ENCODE peak calls at places on chromosomes 6 and 20, in six cellular contexts. D is A673, G is mammary epithelial cell, K is HCT116, M is hepatocyte, U is sigmoid colon. R is an unnamed sample.

GRCh38 chr6:139330841-139331500 is 39.2 kb upstream of the TXLNB start:
- DNase-seq in K (no peak), G (no peak), M (no peak), D (no peak), U (no peak), R (no peak)

GRCh38 chr6:109237082-109237985 is 142.0 kb downstream of the CEP57L1 start:
- DNase-seq in K (no peak), M (no peak), U (no peak), D (no peak), G (no peak), R (no peak)

GRCh38 chr6:117441824-117442264 is 16.1 kb upstream of the ROS1 start:
- DNase-seq in D (no peak), K (no peak), U (no peak), G (peak; percentile 88), M (no peak), R (no peak)

GRCh38 chr6:148524509-148524908 is 181.9 kb downstream of the SASH1 start:
- DNase-seq in D (no peak), K (no peak), G (no peak), M (no peak), U (no peak), R (no peak)

GRCh38 chr6:117653949-117654348 is 21.3 kb upstream of the NUS1 start:
- DNase-seq in G (no peak), M (no peak), K (no peak), U (no peak), D (no peak), R (no peak)

GRCh38 chr6:112979830-112980229 is 632.7 kb downstream of the RFPL4B start:
- DNase-seq in U (no peak), D (peak; percentile 60), M (peak; percentile 14), G (peak; percentile 1), K (no peak), R (no peak)

GRCh38 chr6:99092461-99092860 is 144.7 kb upstream of the FBXL4 start:
- DNase-seq in M (no peak), K (no peak), G (no peak), U (no peak), D (no peak), R (no peak)

GRCh38 chr20:36919715-36920333 is 31.7 kb downstream of the SAMHD1 start:
- DNase-seq in K (peak; percentile 49), M (peak; percentile 72), D (peak; percentile 65), G (peak; percentile 42), U (no peak), R (no peak)

GRCh38 chr6:84182001-84182400 is 45.4 kb downstream of the CEP162 start:
- DNase-seq in K (no peak), U (no peak), M (no peak), D (no peak), G (no peak), R (no peak)

GRCh38 chr6:26550250-26550993 is 12.3 kb downstream of the HMGN4 start:
- DNase-seq in U (peak; percentile 80), K (no peak), D (peak; percentile 86), M (peak; percentile 83), G (peak; percentile 16), R (no peak)

GRCh38 chr20:7926767-7927166 is 13.5 kb downstream of the HAO1 start:
- DNase-seq in K (peak; percentile 12), M (peak; percentile 38), D (peak; percentile 24), U (no peak), G (no peak), R (no peak)

GRCh38 chr6:34196833-34197195 is 39.9 kb upstream of the HMGA1 start:
- DNase-seq in G (no peak), K (no peak), M (no peak), D (no peak), U (no peak), R (no peak)

GRCh38 chr6:34195726-34196115 is 41.0 kb upstream of the HMGA1 start:
- DNase-seq in M (no peak), D (peak; percentile 22), K (no peak), U (no peak), G (no peak), R (no peak)

GRCh38 chr6:34196116-34196832 is 40.4 kb upstream of the HMGA1 start:
- DNase-seq in M (peak; percentile 86), U (peak; percentile 92), K (peak; percentile 26), G (peak; percentile 45), D (peak; percentile 85), R (no peak)

GRCh38 chr6:34190504-34191122 is 44.7 kb upstream of the GRM4 start:
- DNase-seq in G (no peak), D (no peak), U (no peak), K (no peak), M (no peak), R (peak; percentile 29)

DNA sequence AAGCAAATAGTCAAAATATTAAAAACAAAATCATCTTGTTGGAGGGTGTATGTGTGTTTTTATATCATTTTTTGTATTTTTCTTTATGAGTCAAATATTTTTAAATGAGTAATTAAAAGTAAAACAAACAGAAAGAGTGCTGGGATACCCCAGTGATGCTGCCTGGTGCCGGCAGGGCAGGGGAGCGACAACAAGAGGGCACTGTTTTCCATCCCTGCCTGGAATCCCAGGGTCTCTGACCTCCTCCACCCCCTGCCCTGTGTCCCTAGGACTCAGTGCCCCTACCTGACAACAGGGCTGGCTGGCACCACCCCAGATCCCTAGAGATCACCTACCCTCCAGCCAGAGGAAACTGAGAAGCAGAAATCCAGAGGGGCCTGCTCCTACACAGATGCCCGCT is 41.9 kb upstream of the HMGA1 start:
- DNase-seq in M (no peak), G (no peak), K (no peak), U (no peak), D (no peak), R (no peak)
- TF ChIP-seq CTCF in M (no peak), G (no peak), K (peak; percentile 16), U (no peak), D (peak; percentile 15), R (no peak)

DNA sequence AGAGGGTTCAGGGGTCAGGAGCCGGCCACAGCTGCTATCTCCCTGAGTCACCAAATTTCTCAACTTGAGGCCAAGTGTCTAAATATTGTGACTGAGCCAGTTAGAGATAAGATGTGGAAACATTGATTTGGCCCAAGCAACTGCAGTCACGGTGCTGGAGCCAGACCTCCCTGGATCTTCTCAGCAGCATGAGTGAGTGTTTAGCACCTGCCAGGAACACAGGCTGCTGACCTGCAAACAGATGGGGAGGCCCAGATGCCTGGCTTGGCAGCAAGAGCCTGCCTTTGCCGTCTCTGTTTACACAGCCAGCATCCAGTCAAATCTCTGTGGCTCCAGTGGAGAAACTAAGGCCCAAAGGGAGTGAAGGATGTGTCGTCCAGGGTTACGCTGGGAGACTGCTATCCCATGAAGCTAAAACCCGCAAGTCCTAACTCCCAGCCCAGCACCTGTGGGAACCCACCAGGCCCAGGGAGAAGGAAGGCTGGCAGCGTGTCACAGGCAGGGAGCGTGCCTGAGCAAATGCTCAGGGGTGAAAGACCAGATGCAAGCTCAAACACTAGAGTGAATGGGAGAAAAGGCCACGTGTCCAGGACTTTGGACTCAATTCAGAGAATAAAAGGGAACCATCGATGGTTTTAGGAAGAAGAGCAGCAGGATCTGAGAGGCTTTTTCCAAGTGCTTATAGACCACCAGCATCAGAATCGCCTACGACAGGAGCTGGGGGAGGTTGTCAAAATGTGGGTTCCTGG is 15.9 kb upstream of the PTGIS start:
- DNase-seq in D (no peak), M (peak; percentile 86), K (no peak), G (peak; percentile 8), U (peak; percentile 95), R (no peak)
- H3K27me3 ChIP-seq in D (peaks cover 19% of the 10 kb centered on the region), M (no peaks in the 10 kb centered on the region), K (no peaks in the 10 kb centered on the region), G (peaks cover 3% of the 10 kb centered on the region), U (no peaks in the 10 kb centered on the region), R (no peaks in the 10 kb centered on the region)

DNA sequence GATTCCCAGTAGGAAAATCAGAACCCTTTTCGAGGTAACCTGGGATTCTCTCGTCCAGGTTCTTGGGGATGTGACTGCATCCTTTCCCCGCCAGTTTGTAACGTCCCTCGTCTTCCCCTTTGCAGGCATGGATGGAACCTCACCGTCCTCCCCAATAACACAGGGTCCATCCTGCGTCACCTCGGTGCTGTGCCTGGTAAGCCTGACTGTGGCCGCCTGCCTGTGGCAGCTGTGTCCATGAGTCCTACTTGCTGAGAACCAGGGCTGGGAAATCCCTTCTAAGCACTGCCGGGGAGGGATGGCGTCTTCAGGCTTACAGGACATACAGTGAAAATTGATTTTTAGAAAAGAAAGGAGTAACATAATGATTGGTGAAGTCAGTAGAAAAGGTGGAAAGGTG is 155.6 kb downstream of the DTNBP1 start:
- DNase-seq in D (no peak), K (no peak), U (peak; percentile 34), G (no peak), M (no peak), R (no peak)
- H3K36me3 ChIP-seq in D (peaks cover 35% of the 10 kb centered on the region), K (peaks cover 2% of the 10 kb centered on the region), U (peaks cover 40% of the 10 kb centered on the region), G (peaks cover 8% of the 10 kb centered on the region), M (no peaks in the 10 kb centered on the region), R (peaks cover 47% of the 10 kb centered on the region)

GRCh38 chr20:362271-363254 is 15.7 kb downstream of the NRSN2 start:
- DNase-seq in U (peak; percentile 86), M (peak; percentile 89), K (peak; percentile 95), G (peak; percentile 95), D (peak; percentile 89), R (peak; percentile 99)
- TF ChIP-seq CTCF in U (no peak), M (peak; percentile 42), K (peak; percentile 66), G (peak; percentile 86), D (peak; percentile 55), R (peak; percentile 87)

DNA sequence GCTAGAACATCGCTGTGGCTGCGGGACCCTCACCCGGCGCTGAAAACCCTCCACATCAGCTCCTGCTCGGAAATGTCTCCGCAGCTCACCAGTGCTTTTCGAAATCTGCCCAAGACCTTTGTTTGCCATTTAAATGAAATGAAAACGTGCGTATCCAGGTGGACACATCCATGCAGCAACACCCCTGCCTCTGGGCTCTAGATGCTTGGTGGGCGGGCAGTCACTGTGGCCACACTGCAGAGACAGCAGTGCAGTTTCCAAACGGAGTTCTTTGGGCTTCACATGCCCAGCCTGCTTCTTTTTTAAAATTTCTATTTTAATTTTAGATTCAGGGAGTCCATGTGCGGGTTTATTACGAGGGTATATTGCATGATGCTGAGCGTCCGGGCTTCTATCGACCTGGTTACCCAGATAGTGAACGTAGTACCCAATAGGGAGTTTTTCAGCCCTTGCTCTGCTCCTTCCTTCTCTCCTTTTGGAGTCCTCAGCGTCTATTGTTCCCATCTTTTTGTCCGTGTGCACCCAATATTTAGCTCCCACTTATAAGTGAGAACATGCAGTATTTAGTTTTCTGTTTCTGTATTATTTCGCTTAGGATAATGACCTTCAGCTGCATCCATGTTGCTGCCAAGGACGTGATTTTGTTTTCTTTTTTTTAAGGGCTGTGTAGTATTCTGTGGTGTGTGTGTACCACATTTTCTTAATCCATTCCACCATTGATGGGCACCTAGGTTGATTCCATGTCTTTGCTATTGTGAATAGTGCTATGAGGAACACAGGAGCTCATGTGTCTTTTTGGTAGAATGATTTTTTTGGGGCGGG is 4.8 kb upstream of the TUBB2B start:
- DNase-seq in D (no peak), M (no peak), U (no peak), K (no peak), G (no peak), R (no peak)
- H3K27me3 ChIP-seq in D (peaks cover 8% of the 10 kb centered on the region), M (peaks cover 50% of the 10 kb centered on the region), U (peaks cover 34% of the 10 kb centered on the region), K (peaks cover 6% of the 10 kb centered on the region), G (peaks cover 20% of the 10 kb centered on the region), R (peaks cover 34% of the 10 kb centered on the region)

GRCh38 chr20:35017099-35017835 is 61.6 kb downstream of the MYH7B start:
- DNase-seq in D (no peak), U (no peak), K (no peak), G (no peak), M (no peak), R (no peak)
- H3K36me3 ChIP-seq in D (peaks cover 30% of the 10 kb centered on the region), U (peaks cover 81% of the 10 kb centered on the region), K (peaks cover 17% of the 10 kb centered on the region), G (peaks cover 16% of the 10 kb centered on the region), M (no peaks in the 10 kb centered on the region), R (peaks cover 94% of the 10 kb centered on the region)

DNA sequence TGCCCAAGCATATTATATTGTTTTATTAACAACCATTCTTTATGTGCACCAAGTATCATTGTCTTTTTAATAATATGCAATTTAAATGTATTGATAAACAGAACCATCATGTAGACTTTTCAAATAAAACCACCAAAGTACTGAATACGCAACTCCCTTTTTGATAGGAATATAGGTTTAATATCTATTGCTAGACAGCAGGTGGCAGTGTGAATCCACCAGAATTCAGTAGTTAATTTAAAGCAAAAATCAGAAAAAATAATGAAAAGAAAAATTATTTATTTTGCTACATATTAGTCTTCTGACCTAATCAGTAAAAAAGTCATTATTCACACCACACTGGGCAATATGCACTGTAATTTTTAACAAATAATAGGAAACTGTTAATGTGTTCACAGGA is 143.7 kb downstream of the KLHL32 start:
- DNase-seq in D (peak; percentile 65), G (peak; percentile 3), K (peak; percentile 12), M (peak; percentile 50), U (no peak), R (no peak)
- TF ChIP-seq CTCF in D (peak; percentile 71), G (peak; percentile 41), K (peak; percentile 56), M (peak; percentile 65), U (no peak), R (peak; percentile 83)

R was measured in RWPE2.